ENCODE peak calls at places on chromosomes 13 and 19, in five cellular contexts. One of them, this sample, is unnamed.

GRCh38 chr19:45729774-45730388 is 815 bp downstream of the FBXO46 start:
- DNase-seq in non-pigmented ciliary epithelial cell: no peak
- DNase-seq in ovary: no peak
- DNase-seq in stromal cell of bone marrow: no peak
- DNase-seq in spleen: no peak
- DNase-seq in this sample: no peak

GRCh38 chr13:77729502-77730221 is 32.2 kb downstream of the SLAIN1 start:
- DNase-seq in non-pigmented ciliary epithelial cell: no peak
- DNase-seq in spleen: no peak
- DNase-seq in ovary: no peak
- DNase-seq in stromal cell of bone marrow: no peak
- DNase-seq in this sample: no peak

GRCh38 chr19:1408300-1409203 is 1.2 kb downstream of the DAZAP1 start:
- DNase-seq in stromal cell of bone marrow: no peak
- DNase-seq in non-pigmented ciliary epithelial cell: no peak
- DNase-seq in spleen: peak
- DNase-seq in ovary: peak
- DNase-seq in this sample: peak

GRCh38 chr19:3880471-3881271 is at the start of gene ATCAY:
- DNase-seq in spleen: no peak
- DNase-seq in ovary: no peak
- DNase-seq in non-pigmented ciliary epithelial cell: no peak
- DNase-seq in stromal cell of bone marrow: no peak
- DNase-seq in this sample: no peak

GRCh38 chr19:43674630-43674982 is 4.6 kb upstream of the PLAUR start:
- DNase-seq in spleen: no peak
- DNase-seq in non-pigmented ciliary epithelial cell: no peak
- DNase-seq in stromal cell of bone marrow: no peak
- DNase-seq in ovary: no peak
- DNase-seq in this sample: no peak

GRCh38 chr19:49663224-49663623 is 2.4 kb downstream of the IRF3 start:
- DNase-seq in ovary: no peak
- DNase-seq in stromal cell of bone marrow: no peak
- DNase-seq in spleen: no peak
- DNase-seq in non-pigmented ciliary epithelial cell: no peak
- DNase-seq in this sample: no peak

GRCh38 chr19:14073925-14074838 is 1.6 kb downstream of the MISP3 start:
- DNase-seq in non-pigmented ciliary epithelial cell: no peak
- DNase-seq in spleen: peak
- DNase-seq in ovary: no peak
- DNase-seq in stromal cell of bone marrow: no peak
- DNase-seq in this sample: peak

GRCh38 chr19:11535792-11536595 is 2.7 kb upstream of the CNN1 start:
- DNase-seq in stromal cell of bone marrow: peak
- DNase-seq in spleen: peak
- DNase-seq in ovary: peak
- DNase-seq in non-pigmented ciliary epithelial cell: peak
- DNase-seq in this sample: peak

GRCh38 chr13:28273919-28274318 is 135.6 kb downstream of the PAN3 start:
- DNase-seq in ovary: no peak
- DNase-seq in stromal cell of bone marrow: no peak
- DNase-seq in non-pigmented ciliary epithelial cell: no peak
- DNase-seq in spleen: no peak
- DNase-seq in this sample: no peak